ENCODE peak calls at places on chromosomes 7 and 10, in six cellular contexts. N, M, W, Q, H and R are unnamed samples.

GRCh38 chr10:71075759-71076472 is 136.5 kb upstream of the UNC5B start:
- DNase-seq in N (no peak), M (no peak), W (no peak), Q (peak; percentile 10), H (no peak), R (no peak)

GRCh38 chr10:124384142-124384541 is 34.6 kb downstream of the OAT start:
- DNase-seq in N (no peak), M (no peak), W (no peak), Q (no peak), H (no peak), R (no peak)

GRCh38 chr10:34666008-34666700 is 148.9 kb downstream of the PARD3 start:
- DNase-seq in N (no peak), M (peak; percentile 50), W (no peak), Q (no peak), H (peak; percentile 91), R (peak; percentile 32)

GRCh38 chr7:112067609-112068540 is 138.3 kb downstream of the DOCK4 start:
- DNase-seq in N (no peak), M (peak; percentile 16), W (no peak), Q (no peak), H (no peak), R (no peak)

GRCh38 chr10:79019441-79019840 is 49.3 kb upstream of the ZMIZ1 start:
- DNase-seq in N (no peak), M (no peak), W (no peak), Q (no peak), H (no peak), R (no peak)

GRCh38 chr7:22549051-22549450 is 49.1 kb upstream of the STEAP1B start:
- DNase-seq in N (no peak), M (no peak), W (no peak), Q (no peak), H (no peak), R (no peak)

GRCh38 chr7:117741962-117742361 is 131.3 kb downstream of the CTTNBP2 start:
- DNase-seq in N (no peak), M (no peak), W (no peak), Q (no peak), H (peak; percentile 10), R (no peak)

GRCh38 chr7:24653316-24654085 is 80.2 kb downstream of the PALS2 start:
- DNase-seq in N (peak; percentile 22), M (no peak), W (no peak), Q (no peak), H (no peak), R (no peak)

GRCh38 chr7:94043299-94043698 is 39.1 kb upstream of the BET1 start:
- DNase-seq in N (no peak), M (no peak), W (no peak), Q (no peak), H (peak; percentile 84), R (no peak)

GRCh38 chr10:128435811-128436210 is 309.6 kb upstream of the MKI67 start:
- DNase-seq in N (no peak), M (no peak), W (no peak), Q (no peak), H (no peak), R (no peak)

GRCh38 chr10:84261236-84261635 is 16.4 kb downstream of the RGR start:
- DNase-seq in N (no peak), M (no peak), W (no peak), Q (no peak), H (no peak), R (no peak)

GRCh38 chr7:80848841-80849240 is 70.0 kb downstream of the SEMA3C start:
- DNase-seq in N (no peak), M (no peak), W (no peak), Q (no peak), H (no peak), R (no peak)

GRCh38 chr10:9613338-9613737 is 1404.3 kb upstream of the CELF2 start:
- DNase-seq in N (no peak), M (no peak), W (no peak), Q (no peak), H (peak; percentile 2), R (no peak)

GRCh38 chr7:134553976-134554375 is 5.1 kb downstream of the AKR1B15 start:
- DNase-seq in N (no peak), M (peak; percentile 52), W (no peak), Q (peak; percentile 15), H (peak; percentile 17), R (no peak)

GRCh38 chr10:49179699-49180511 is 8.3 kb downstream of the TMEM273 start:
- DNase-seq in N (no peak), M (no peak), W (no peak), Q (no peak), H (no peak), R (no peak)

GRCh38 chr7:152615052-152615741 is 60.7 kb downstream of the XRCC2 start:
- DNase-seq in N (no peak), M (peak; percentile 26), W (no peak), Q (no peak), H (peak; percentile 8), R (peak; percentile 43)

GRCh38 chr7:21542891-21543527 is at the start of gene DNAH11:
- DNase-seq in N (no peak), M (peak; percentile 87), W (peak; percentile 48), Q (peak; percentile 80), H (peak; percentile 48), R (peak; percentile 59)

GRCh38 chr10:100872034-100872791 is 40.5 kb upstream of the SLF2 start:
- DNase-seq in N (peak; percentile 25), M (peak; percentile 90), W (peak; percentile 58), Q (peak; percentile 89), H (peak; percentile 70), R (peak; percentile 95)

GRCh38 chr10:127813290-127813689 is 76.3 kb downstream of the FOXI2 start:
- DNase-seq in N (no peak), M (no peak), W (no peak), Q (no peak), H (peak; percentile 2), R (no peak)

GRCh38 chr7:79454325-79454960 is 976 bp upstream of the MAGI2 start:
- DNase-seq in N (no peak), M (peak; percentile 44), W (peak; percentile 1), Q (peak; percentile 66), H (peak; percentile 63), R (peak; percentile 21)

GRCh38 chr10:11547111-11547625 is 64.3 kb downstream of the USP6NL start:
- DNase-seq in N (no peak), M (no peak), W (no peak), Q (no peak), H (peak; percentile 27), R (no peak)

GRCh38 chr7:63044721-63045120 is 953.9 kb upstream of the ZNF722 start:
- DNase-seq in N (no peak), M (no peak), W (no peak), Q (no peak), H (no peak), R (no peak)

GRCh38 chr10:103917326-103918052 is 495 bp downstream of the STN1 start:
- DNase-seq in N (peak; percentile 56), M (peak; percentile 54), W (peak; percentile 44), Q (peak; percentile 38), H (no peak), R (peak; percentile 64)

GRCh38 chr10:83164134-83164533 is 975.2 kb upstream of the GHITM start:
- DNase-seq in N (no peak), M (no peak), W (no peak), Q (no peak), H (no peak), R (no peak)

GRCh38 chr7:12770227-12770975 is 83.0 kb downstream of the ARL4A start:
- DNase-seq in N (no peak), M (no peak), W (no peak), Q (no peak), H (no peak), R (peak; percentile 15)

GRCh38 chr7:131738066-131738465 is 181.6 kb upstream of the PODXL start:
- DNase-seq in N (no peak), M (no peak), W (no peak), Q (no peak), H (no peak), R (peak; percentile 62)

GRCh38 chr10:110074298-110074697 is 66.5 kb downstream of the ADD3 start:
- DNase-seq in N (no peak), M (no peak), W (no peak), Q (no peak), H (no peak), R (peak; percentile 17)

GRCh38 chr7:3754488-3755365 is 453.7 kb downstream of the SDK1 start:
- DNase-seq in N (no peak), M (peak; percentile 52), W (no peak), Q (no peak), H (peak; percentile 40), R (peak; percentile 93)

GRCh38 chr7:108497082-108497725 is 28.7 kb downstream of the PNPLA8 start:
- DNase-seq in N (peak; percentile 38), M (peak; percentile 57), W (peak; percentile 18), Q (peak; percentile 55), H (peak; percentile 63), R (peak; percentile 81)

GRCh38 chr7:20388064-20388463 is 57.4 kb downstream of the ITGB8 start:
- DNase-seq in N (no peak), M (no peak), W (no peak), Q (no peak), H (no peak), R (no peak)

GRCh38 chr7:27188666-27189559 is 3.9 kb upstream of the HOXA11 start:
- DNase-seq in N (peak; percentile 47), M (peak; percentile 41), W (no peak), Q (peak; percentile 42), H (peak; percentile 79), R (no peak)

GRCh38 chr10:96720422-96721206 is at the start of gene PIK3AP1:
- DNase-seq in N (peak; percentile 67), M (peak; percentile 80), W (peak; percentile 63), Q (peak; percentile 68), H (peak; percentile 43), R (peak; percentile 87)

GRCh38 chr7:155860840-155861479 is 48.7 kb upstream of the SHH start:
- DNase-seq in N (no peak), M (no peak), W (no peak), Q (no peak), H (no peak), R (no peak)

GRCh38 chr7:156778201-156778600 is 114.8 kb downstream of the LMBR1 start:
- DNase-seq in N (no peak), M (no peak), W (no peak), Q (no peak), H (no peak), R (no peak)

GRCh38 chr7:5284304-5285281 is 1.9 kb downstream of the SLC29A4 start:
- DNase-seq in N (no peak), M (peak; percentile 87), W (peak; percentile 36), Q (peak; percentile 61), H (peak; percentile 49), R (peak; percentile 91)

GRCh38 chr7:111098011-111098925 is 7.3 kb downstream of the LRRN3 start:
- DNase-seq in N (no peak), M (no peak), W (peak; percentile 49), Q (peak; percentile 26), H (peak; percentile 33), R (peak; percentile 61)

GRCh38 chr10:91032614-91033248 is 111.8 kb upstream of the ANKRD1 start:
- DNase-seq in N (no peak), M (no peak), W (no peak), Q (no peak), H (peak; percentile 6), R (no peak)

GRCh38 chr7:54343511-54343910 is 198.7 kb upstream of the VSTM2A start:
- DNase-seq in N (no peak), M (no peak), W (no peak), Q (no peak), H (no peak), R (no peak)